ENCODE peak calls at places on chromosomes 2 and 18, in eight cellular contexts. W, C, D, A, U, I, V and J are unnamed samples. For H3K4me1, the result is how much of the 10 kb centered on the place peaks cover.

GRCh38 chr2:101976887-101977286 is 14.9 kb upstream of the IL1R2 start:
- DNase-seq in U (no peak), I (no peak), V (no peak), C (no peak), A (no peak), W (no peak), D (no peak), J (no peak)

GRCh38 chr18:5890606-5891360 is 4.5 kb downstream of the TMEM200C start:
- DNase-seq in A (no peak), V (no peak), U (peak), C (peak), W (peak), I (peak), D (peak), J (no peak)

GRCh38 chr2:216486708-216487107 is 11.9 kb upstream of the RPL37A start:
- DNase-seq in D (no peak), U (no peak), W (no peak), C (peak), V (no peak), I (no peak), A (no peak), J (no peak)

GRCh38 chr2:33069894-33070651 is 123.3 kb downstream of the LTBP1 start:
- DNase-seq in A (peak), U (no peak), V (peak), C (peak), I (no peak), D (no peak), W (peak), J (peak)

GRCh38 chr2:237859533-237860272 is at the start of gene RAMP1:
- DNase-seq in C (no peak), I (peak), W (peak), A (no peak), U (no peak), V (no peak), D (no peak), J (peak)

GRCh38 chr18:36514778-36515177 is 217.3 kb downstream of the FHOD3 start:
- DNase-seq in W (no peak), V (no peak), I (peak), D (no peak), A (no peak), C (no peak), U (no peak), J (peak)

GRCh38 chr18:4639628-4640310 is 184.7 kb upstream of the DLGAP1 start:
- DNase-seq in C (no peak), D (no peak), I (no peak), V (no peak), W (no peak), A (no peak), U (no peak), J (peak)

GRCh38 chr2:182482511-182482910 is 55.7 kb upstream of the PDE1A start:
- DNase-seq in D (no peak), C (no peak), A (no peak), V (no peak), I (no peak), U (no peak), W (no peak), J (no peak)

GRCh38 chr18:62651276-62652031 is 63.9 kb upstream of the PHLPP1 start:
- DNase-seq in V (no peak), U (no peak), W (no peak), C (no peak), A (no peak), D (no peak), I (no peak), J (no peak)

GRCh38 chr2:36549063-36549662 is 48.8 kb downstream of the FEZ2 start:
- DNase-seq in U (no peak), D (no peak), A (no peak), W (no peak), I (no peak), C (peak), V (no peak), J (no peak)

GRCh38 chr2:43131051-43131889 is 95.1 kb downstream of the ZFP36L2 start:
- DNase-seq in I (peak), V (peak), U (peak), C (peak), D (peak), A (peak), W (peak), J (peak)

GRCh38 chr2:29269095-29270090 is 154.2 kb downstream of the CLIP4 start:
- DNase-seq in C (no peak), A (no peak), V (no peak), I (peak), D (no peak), W (no peak), U (no peak), J (peak)

GRCh38 chr2:132915812-132916211 is 245.8 kb upstream of the LYPD1 start:
- DNase-seq in A (no peak), D (no peak), V (no peak), U (no peak), I (no peak), W (no peak), C (no peak), J (no peak)

GRCh38 chr2:109355192-109355843 is 226.3 kb downstream of the SH3RF3 start:
- DNase-seq in U (no peak), V (no peak), I (no peak), D (peak), W (no peak), C (no peak), A (no peak), J (no peak)

GRCh38 chr2:15588329-15588919 is 3.2 kb upstream of the DDX1 start:
- DNase-seq in V (no peak), I (peak), A (peak), C (peak), D (no peak), U (no peak), W (peak), J (peak)

GRCh38 chr2:119862127-119862889 is 102.6 kb downstream of the PTPN4 start:
- DNase-seq in U (no peak), D (no peak), W (no peak), C (no peak), V (no peak), A (no peak), I (no peak), J (no peak)

GRCh38 chr2:25000503-25001328 is 29.0 kb upstream of the DNAJC27 start:
- DNase-seq in D (no peak), U (no peak), A (no peak), W (no peak), C (no peak), V (no peak), I (no peak), J (no peak)

GRCh38 chr2:73832905-73833304 is 4.1 kb downstream of the STAMBP start:
- DNase-seq in I (no peak), D (no peak), U (no peak), W (no peak), V (no peak), C (peak), A (no peak), J (peak)

DNA sequence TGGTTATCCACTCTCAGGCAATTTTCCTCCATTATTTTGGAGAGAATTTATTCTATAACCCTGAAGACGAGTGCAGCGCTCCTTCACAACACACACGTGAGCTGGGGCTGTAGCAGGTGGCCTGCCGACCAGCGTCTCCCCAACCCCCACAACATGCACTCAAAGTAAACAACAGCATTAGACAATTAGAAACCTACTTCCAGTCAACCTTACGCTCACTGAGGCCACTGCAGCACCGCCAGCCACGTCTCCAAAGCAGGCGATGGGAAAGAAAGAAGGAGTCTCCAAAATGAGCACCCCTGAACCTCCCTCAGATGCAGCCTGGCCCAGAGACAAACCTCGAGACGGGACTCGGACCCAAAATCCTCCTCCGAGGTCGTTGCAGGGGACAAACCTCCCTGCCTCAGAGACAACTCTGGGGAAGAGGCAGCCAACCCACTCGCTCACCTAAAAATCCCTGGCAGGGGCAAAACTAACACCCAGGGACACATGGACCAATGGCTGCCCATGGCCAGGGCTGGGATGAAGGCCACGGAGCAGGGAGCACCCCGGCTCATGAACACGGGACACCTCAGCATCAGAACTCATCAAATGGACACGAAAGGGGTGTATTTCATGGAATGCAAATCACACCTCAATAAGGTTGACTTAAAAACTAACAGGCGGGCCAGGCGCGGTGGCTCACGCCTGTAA is 2.6 kb downstream of the SLC66A2 start:
- DNase-seq in V (no peak), I (peak), C (no peak), W (no peak), A (no peak), D (no peak), U (no peak), J (no peak)
- H3K4me1 ChIP-seq in V (under half), I (under half), C (under half), W (under half), A (under half), D (under half), U (half or more), J (under half)

DNA sequence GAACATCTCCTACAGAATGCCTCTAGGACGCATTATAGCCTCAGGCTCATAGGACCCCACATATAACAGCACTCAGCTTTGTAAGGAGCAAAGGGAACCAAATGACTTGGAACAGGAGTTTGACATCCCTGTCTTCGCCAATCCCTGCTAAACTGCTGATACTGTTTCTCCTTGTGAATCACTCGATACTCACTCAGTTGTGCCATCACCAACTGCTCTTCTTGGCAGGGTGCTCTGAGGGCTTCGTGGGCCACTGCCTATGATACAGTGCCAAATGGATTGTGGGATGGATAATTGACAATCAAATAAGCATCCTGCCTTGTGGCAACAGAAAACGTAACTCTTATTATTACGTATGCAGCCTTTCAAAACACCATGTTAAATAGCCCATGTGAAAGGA is 396.3 kb downstream of the RIT2 start:
- DNase-seq in A (no peak), I (no peak), W (no peak), U (no peak), V (no peak), C (no peak), D (no peak), J (no peak)
- TF ChIP-seq CTCF in A (no peak), I (no peak), W (no peak), U (no peak), V (no peak), C (no peak), D (no peak), J (no peak)

DNA sequence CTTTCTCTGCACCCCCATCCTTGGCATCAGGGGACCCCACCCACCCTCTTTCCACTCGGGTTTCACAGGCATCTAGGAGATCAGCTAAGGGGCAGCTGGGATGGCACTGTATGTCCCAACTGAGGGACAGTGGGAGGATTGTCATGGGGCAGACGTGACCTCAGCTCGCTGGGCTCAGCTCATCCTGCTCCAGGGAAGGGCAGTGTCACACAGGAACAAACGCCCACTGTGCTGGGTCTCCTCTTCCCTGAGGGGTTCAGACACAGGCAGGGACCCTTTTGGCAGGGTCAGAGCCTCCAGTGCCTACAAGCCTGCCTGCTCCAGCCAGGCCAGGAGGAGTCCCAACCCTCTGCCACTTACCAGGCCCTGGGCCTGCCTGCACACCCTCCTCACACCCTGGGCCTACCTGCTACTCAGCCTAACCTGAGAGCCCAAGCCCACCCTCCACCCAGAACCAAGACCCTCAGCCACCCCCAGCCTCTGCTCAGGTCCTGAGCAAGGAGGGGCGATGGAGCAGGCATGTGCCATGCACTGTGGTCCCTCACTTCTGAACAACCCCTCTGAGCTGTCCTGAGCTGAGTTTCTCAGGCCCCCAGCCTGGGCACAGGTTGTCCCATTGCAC is 68.2 kb downstream of the HS1BP3 start:
- DNase-seq in C (no peak), A (no peak), D (no peak), V (no peak), I (no peak), U (peak), W (no peak), J (no peak)
- H3K4me1 ChIP-seq in C (half or more), A (half or more), D (under half), V (half or more), I (under half), U (half or more), W (under half), J (under half)

GRCh38 chr2:130288467-130289403 is 54.0 kb upstream of the IMP4 start:
- DNase-seq in D (no peak), A (peak), W (peak), C (no peak), V (no peak), I (peak), U (no peak), J (no peak)
- TF ChIP-seq CTCF in D (no peak), A (peak), W (no peak), C (no peak), V (no peak), I (peak), U (no peak), J (no peak)

GRCh38 chr2:98478088-98478551 is 33.5 kb downstream of the INPP4A start:
- DNase-seq in U (no peak), I (no peak), C (no peak), W (no peak), D (no peak), A (no peak), V (no peak), J (no peak)

GRCh38 chr2:98476192-98476868 is 31.7 kb downstream of the INPP4A start:
- DNase-seq in U (no peak), C (no peak), V (no peak), I (no peak), W (no peak), A (no peak), D (no peak), J (peak)

GRCh38 chr2:98477506-98477905 is 32.8 kb downstream of the INPP4A start:
- DNase-seq in W (no peak), A (no peak), C (no peak), I (no peak), U (no peak), D (no peak), V (no peak), J (no peak)

GRCh38 chr2:98474979-98475632 is 30.4 kb downstream of the INPP4A start:
- DNase-seq in V (no peak), I (no peak), C (no peak), W (no peak), U (no peak), D (no peak), A (no peak), J (no peak)

DNA sequence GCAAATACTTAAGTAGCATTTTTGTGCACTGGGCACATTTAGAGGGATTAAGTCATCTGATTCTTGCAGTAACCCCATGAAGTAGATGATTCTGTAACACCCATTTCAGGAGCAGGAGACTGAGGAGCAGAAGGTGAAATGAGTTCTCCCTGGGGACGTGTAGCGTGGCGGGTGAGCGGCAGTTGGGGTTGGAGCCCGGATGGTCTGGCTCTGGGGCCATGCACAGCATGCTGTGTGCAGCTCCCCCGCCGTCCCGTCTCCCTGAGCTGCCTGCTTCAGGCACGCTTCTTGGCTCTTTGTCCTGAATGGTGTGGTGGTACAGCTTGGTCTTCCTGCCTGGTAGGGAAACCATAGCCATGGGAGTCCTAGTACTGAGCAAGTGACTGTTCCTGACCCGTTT is 32.4 kb downstream of the INPP4A start:
- DNase-seq in C (no peak), I (no peak), U (no peak), V (no peak), A (no peak), W (no peak), D (no peak), J (no peak)
- H3K4me1 ChIP-seq in C (under half), I (under half), U (half or more), V (under half), A (under half), W (under half), D (half or more), J (half or more)

GRCh38 chr18:66497351-66497750 is 106.5 kb downstream of the CDH19 start:
- DNase-seq in W (no peak), A (no peak), V (no peak), C (no peak), D (no peak), U (no peak), I (no peak), J (no peak)

GRCh38 chr18:66495844-66496243 is 108.0 kb downstream of the CDH19 start:
- DNase-seq in D (no peak), C (peak), W (peak), A (no peak), U (peak), V (no peak), I (peak), J (peak)
- TF ChIP-seq CTCF in D (no peak), C (peak), W (peak), A (no peak), U (peak), V (no peak), I (peak), J (peak)

GRCh38 chr2:136005462-136006205 is 20.2 kb upstream of the DARS1 start:
- DNase-seq in D (no peak), C (no peak), I (no peak), A (no peak), W (no peak), U (no peak), V (no peak), J (no peak)
- H3K4me1 ChIP-seq in D (under half), C (under half), I (under half), A (under half), W (under half), U (under half), V (under half), J (under half)